ENCODE peak calls at places on chromosomes 7 and 10, in six cellular contexts. One of them, this sample, is unnamed.

GRCh38 chr7:101108330-101108857 is 18.5 kb upstream of the SERPINE1 start:
- DNase-seq in GM23248: no peak
- DNase-seq in NCI-H1105: no peak
- DNase-seq in naive thymus-derived CD4-positive, alpha-beta T cell: no peak
- DNase-seq in EL: no peak
- DNase-seq in MV-4-11: peak; percentile 86
- DNase-seq in this sample: no peak

GRCh38 chr7:98810166-98810802 is 59.5 kb downstream of the TMEM130 start:
- DNase-seq in GM23248: no peak
- DNase-seq in NCI-H1105: peak; percentile 72
- DNase-seq in naive thymus-derived CD4-positive, alpha-beta T cell: no peak
- DNase-seq in EL: no peak
- DNase-seq in MV-4-11: no peak
- DNase-seq in this sample: no peak

GRCh38 chr7:115635367-115635766 is 395.2 kb downstream of the TFEC start:
- DNase-seq in GM23248: peak; percentile 33
- DNase-seq in NCI-H1105: no peak
- DNase-seq in naive thymus-derived CD4-positive, alpha-beta T cell: no peak
- DNase-seq in EL: no peak
- DNase-seq in MV-4-11: no peak
- DNase-seq in this sample: no peak

GRCh38 chr10:48234807-48235206 is 39.7 kb downstream of the FRMPD2 start:
- DNase-seq in GM23248: no peak
- DNase-seq in NCI-H1105: no peak
- DNase-seq in naive thymus-derived CD4-positive, alpha-beta T cell: no peak
- DNase-seq in EL: no peak
- DNase-seq in MV-4-11: no peak
- DNase-seq in this sample: no peak

GRCh38 chr7:42981595-42981994 is 49.4 kb downstream of the MRPL32 start:
- DNase-seq in GM23248: no peak
- DNase-seq in NCI-H1105: no peak
- DNase-seq in naive thymus-derived CD4-positive, alpha-beta T cell: no peak
- DNase-seq in EL: no peak
- DNase-seq in MV-4-11: peak; percentile 65
- DNase-seq in this sample: no peak

GRCh38 chr7:2008101-2008935 is 224.4 kb downstream of the MAD1L1 start:
- DNase-seq in GM23248: no peak
- DNase-seq in NCI-H1105: no peak
- DNase-seq in naive thymus-derived CD4-positive, alpha-beta T cell: no peak
- DNase-seq in EL: no peak
- DNase-seq in MV-4-11: no peak
- DNase-seq in this sample: no peak

GRCh38 chr10:49441488-49442476 is 45.9 kb upstream of the DRGX start:
- DNase-seq in GM23248: no peak
- DNase-seq in NCI-H1105: no peak
- DNase-seq in naive thymus-derived CD4-positive, alpha-beta T cell: no peak
- DNase-seq in EL: no peak
- DNase-seq in MV-4-11: no peak
- DNase-seq in this sample: no peak

GRCh38 chr10:126527645-126528319 is 139.5 kb upstream of the ADAM12 start:
- DNase-seq in GM23248: no peak
- DNase-seq in NCI-H1105: no peak
- DNase-seq in naive thymus-derived CD4-positive, alpha-beta T cell: no peak
- DNase-seq in EL: no peak
- DNase-seq in MV-4-11: no peak
- DNase-seq in this sample: no peak